ENCODE peak calls at places on chromosomes 2 and 18, in nine cellular contexts. D, K, G, V, R, E, Q, P and M are unnamed samples.

GRCh38 chr2:111161971-111162370 is 41.3 kb downstream of the BCL2L11 start:
- DNase-seq in P (no peak), V (no peak), E (no peak), G (peak; percentile 65), D (no peak), K (no peak), R (no peak), Q (peak; percentile 95), M (peak; percentile 83)

GRCh38 chr2:240124651-240125030 is 11.5 kb downstream of the COPS9 start:
- DNase-seq in D (no peak), E (no peak), P (no peak), V (no peak), G (no peak), Q (no peak), R (no peak), K (no peak), M (no peak)

GRCh38 chr2:74735544-74735943 is 81.5 kb downstream of the SEMA4F start:
- DNase-seq in V (no peak), G (no peak), P (no peak), Q (peak; percentile 82), E (no peak), R (no peak), D (no peak), K (no peak), M (no peak)

GRCh38 chr2:36389081-36389480 is 33.5 kb downstream of the CRIM1 start:
- DNase-seq in Q (no peak), G (no peak), D (peak; percentile 58), E (no peak), K (no peak), R (no peak), V (peak; percentile 75), P (no peak), M (no peak)

GRCh38 chr18:8732442-8733360 is 27.3 kb downstream of the MTCL1 start:
- DNase-seq in K (no peak), P (peak; percentile 80), R (no peak), G (no peak), Q (no peak), D (no peak), E (no peak), V (no peak), M (no peak)

GRCh38 chr18:59249186-59249774 is 24.0 kb downstream of the RAX start:
- DNase-seq in K (no peak), G (peak; percentile 57), P (peak; percentile 52), Q (peak; percentile 22), R (peak; percentile 61), D (peak; percentile 76), V (peak; percentile 79), E (peak; percentile 65), M (peak; percentile 32)

GRCh38 chr18:57208056-57208455 is 61.2 kb downstream of the BOD1L2 start:
- DNase-seq in K (no peak), G (no peak), R (peak; percentile 5), D (no peak), V (no peak), P (peak; percentile 89), E (no peak), Q (no peak), M (no peak)

GRCh38 chr2:149040451-149040850 is 2.0 kb downstream of the LYPD6B start:
- DNase-seq in Q (no peak), K (no peak), P (no peak), G (no peak), V (peak; percentile 33), R (peak; percentile 43), E (no peak), D (no peak), M (no peak)

GRCh38 chr18:40346146-40346545 is 1608.9 kb upstream of the PIK3C3 start:
- DNase-seq in K (no peak), V (no peak), R (no peak), P (no peak), E (no peak), D (no peak), G (no peak), Q (no peak), M (no peak)

GRCh38 chr2:180360283-180360618 is 353.2 kb upstream of the CWC22 start:
- DNase-seq in R (no peak), D (no peak), Q (no peak), P (no peak), V (no peak), G (no peak), K (no peak), E (no peak), M (no peak)

GRCh38 chr18:56469582-56469981 is 168.8 kb downstream of the TXNL1 start:
- DNase-seq in Q (no peak), R (no peak), E (no peak), D (no peak), K (no peak), P (no peak), V (no peak), G (no peak), M (no peak)

GRCh38 chr2:21256006-21256405 is 132.2 kb downstream of the TDRD15 start:
- DNase-seq in D (no peak), R (no peak), E (no peak), Q (no peak), P (peak; percentile 74), K (no peak), V (no peak), G (peak; percentile 93), M (no peak)